ENCODE peak calls at places on chromosome 15, in seven cellular contexts. One of them, this sample, is unnamed.

GRCh38 chr15:44340410-44340809 is 51.9 kb downstream of the GOLM2 start:
- DNase-seq in CD4-positive, alpha-beta T cell: no peak
- DNase-seq in Peyer's patch: no peak
- DNase-seq in transverse colon: no peak
- DNase-seq in fibroblast of lung: peak
- DNase-seq in right lobe of liver: no peak
- DNase-seq in pancreas: no peak
- DNase-seq in this sample: no peak

GRCh38 chr15:34133511-34133910 is 31.6 kb downstream of the PGBD4 start:
- DNase-seq in pancreas: no peak
- DNase-seq in CD4-positive, alpha-beta T cell: no peak
- DNase-seq in right lobe of liver: no peak
- DNase-seq in Peyer's patch: no peak
- DNase-seq in transverse colon: no peak
- DNase-seq in fibroblast of lung: peak
- DNase-seq in this sample: no peak

GRCh38 chr15:22850055-22850454 is 11.6 kb downstream of the NIPA2 start:
- DNase-seq in CD4-positive, alpha-beta T cell: no peak
- DNase-seq in fibroblast of lung: peak
- DNase-seq in right lobe of liver: no peak
- DNase-seq in Peyer's patch: no peak
- DNase-seq in pancreas: no peak
- DNase-seq in transverse colon: no peak
- DNase-seq in this sample: no peak

GRCh38 chr15:94451461-94451860 is 220.1 kb downstream of the MCTP2 start:
- DNase-seq in fibroblast of lung: no peak
- DNase-seq in right lobe of liver: no peak
- DNase-seq in pancreas: no peak
- DNase-seq in Peyer's patch: no peak
- DNase-seq in CD4-positive, alpha-beta T cell: no peak
- DNase-seq in transverse colon: no peak
- DNase-seq in this sample: no peak

GRCh38 chr15:68601206-68602197 is 22.7 kb downstream of the CORO2B start:
- DNase-seq in CD4-positive, alpha-beta T cell: no peak
- DNase-seq in right lobe of liver: no peak
- DNase-seq in fibroblast of lung: no peak
- DNase-seq in pancreas: no peak
- DNase-seq in transverse colon: no peak
- DNase-seq in Peyer's patch: no peak
- DNase-seq in this sample: no peak

GRCh38 chr15:48800811-48801460 is 9.9 kb downstream of the CEP152 start:
- DNase-seq in fibroblast of lung: peak
- DNase-seq in pancreas: no peak
- DNase-seq in right lobe of liver: no peak
- DNase-seq in Peyer's patch: no peak
- DNase-seq in transverse colon: no peak
- DNase-seq in CD4-positive, alpha-beta T cell: no peak
- DNase-seq in this sample: no peak

GRCh38 chr15:40052604-40053003 is 13.6 kb upstream of the SRP14 start:
- DNase-seq in fibroblast of lung: no peak
- DNase-seq in Peyer's patch: peak
- DNase-seq in pancreas: peak
- DNase-seq in right lobe of liver: no peak
- DNase-seq in transverse colon: peak
- DNase-seq in CD4-positive, alpha-beta T cell: no peak
- DNase-seq in this sample: no peak

GRCh38 chr15:43881944-43882343 is 55.1 kb downstream of the WDR76 start:
- DNase-seq in CD4-positive, alpha-beta T cell: no peak
- DNase-seq in transverse colon: no peak
- DNase-seq in pancreas: no peak
- DNase-seq in right lobe of liver: no peak
- DNase-seq in fibroblast of lung: no peak
- DNase-seq in Peyer's patch: no peak
- DNase-seq in this sample: no peak

GRCh38 chr15:89115547-89115946 is 27.3 kb downstream of the ABHD2 start:
- DNase-seq in pancreas: peak
- DNase-seq in fibroblast of lung: peak
- DNase-seq in Peyer's patch: no peak
- DNase-seq in CD4-positive, alpha-beta T cell: no peak
- DNase-seq in transverse colon: peak
- DNase-seq in right lobe of liver: peak
- DNase-seq in this sample: no peak

GRCh38 chr15:78452485-78452884 is 14.5 kb downstream of the IREB2 start:
- DNase-seq in CD4-positive, alpha-beta T cell: no peak
- DNase-seq in Peyer's patch: no peak
- DNase-seq in fibroblast of lung: no peak
- DNase-seq in pancreas: no peak
- DNase-seq in right lobe of liver: no peak
- DNase-seq in transverse colon: no peak
- DNase-seq in this sample: no peak

GRCh38 chr15:37046876-37047614 is 53.3 kb downstream of the MEIS2 start:
- DNase-seq in pancreas: no peak
- DNase-seq in transverse colon: no peak
- DNase-seq in CD4-positive, alpha-beta T cell: no peak
- DNase-seq in fibroblast of lung: peak
- DNase-seq in right lobe of liver: no peak
- DNase-seq in Peyer's patch: no peak
- DNase-seq in this sample: no peak

GRCh38 chr15:62639906-62640605 is 402.5 kb upstream of the TPM1 start:
- DNase-seq in pancreas: no peak
- DNase-seq in Peyer's patch: no peak
- DNase-seq in right lobe of liver: no peak
- DNase-seq in fibroblast of lung: no peak
- DNase-seq in CD4-positive, alpha-beta T cell: no peak
- DNase-seq in transverse colon: no peak
- DNase-seq in this sample: no peak

GRCh38 chr15:89028036-89028435 is 60.2 kb upstream of the ABHD2 start:
- DNase-seq in pancreas: no peak
- DNase-seq in fibroblast of lung: no peak
- DNase-seq in right lobe of liver: no peak
- DNase-seq in CD4-positive, alpha-beta T cell: no peak
- DNase-seq in transverse colon: no peak
- DNase-seq in Peyer's patch: no peak
- DNase-seq in this sample: no peak

GRCh38 chr15:23642413-23643044 is 5.1 kb downstream of the MAGEL2 start:
- DNase-seq in CD4-positive, alpha-beta T cell: peak
- DNase-seq in right lobe of liver: peak
- DNase-seq in Peyer's patch: no peak
- DNase-seq in transverse colon: peak
- DNase-seq in fibroblast of lung: peak
- DNase-seq in pancreas: peak
- DNase-seq in this sample: peak

GRCh38 chr15:74167891-74168331 is 5.6 kb upstream of the ISLR start:
- DNase-seq in CD4-positive, alpha-beta T cell: no peak
- DNase-seq in right lobe of liver: no peak
- DNase-seq in transverse colon: no peak
- DNase-seq in pancreas: no peak
- DNase-seq in Peyer's patch: no peak
- DNase-seq in fibroblast of lung: no peak
- DNase-seq in this sample: no peak

GRCh38 chr15:39851505-39852082 is 68.5 kb downstream of the GPR176 start:
- DNase-seq in CD4-positive, alpha-beta T cell: no peak
- DNase-seq in fibroblast of lung: peak
- DNase-seq in Peyer's patch: no peak
- DNase-seq in transverse colon: no peak
- DNase-seq in pancreas: no peak
- DNase-seq in right lobe of liver: no peak
- DNase-seq in this sample: no peak

GRCh38 chr15:46312133-46312740 is 677.4 kb downstream of the SQOR start:
- DNase-seq in Peyer's patch: peak
- DNase-seq in pancreas: peak
- DNase-seq in CD4-positive, alpha-beta T cell: peak
- DNase-seq in right lobe of liver: peak
- DNase-seq in transverse colon: peak
- DNase-seq in fibroblast of lung: peak
- DNase-seq in this sample: peak

GRCh38 chr15:44813231-44813630 is 76.9 kb downstream of the TRIM69 start:
- DNase-seq in pancreas: peak
- DNase-seq in Peyer's patch: no peak
- DNase-seq in right lobe of liver: peak
- DNase-seq in CD4-positive, alpha-beta T cell: no peak
- DNase-seq in transverse colon: peak
- DNase-seq in fibroblast of lung: no peak
- DNase-seq in this sample: no peak

GRCh38 chr15:94040523-94041248 is 190.7 kb upstream of the MCTP2 start:
- DNase-seq in Peyer's patch: no peak
- DNase-seq in transverse colon: no peak
- DNase-seq in fibroblast of lung: peak
- DNase-seq in pancreas: no peak
- DNase-seq in CD4-positive, alpha-beta T cell: no peak
- DNase-seq in right lobe of liver: no peak
- DNase-seq in this sample: no peak

GRCh38 chr15:80436511-80437307 is 32.5 kb downstream of the ARNT2 start:
- DNase-seq in Peyer's patch: peak
- DNase-seq in pancreas: no peak
- DNase-seq in fibroblast of lung: peak
- DNase-seq in transverse colon: no peak
- DNase-seq in CD4-positive, alpha-beta T cell: no peak
- DNase-seq in right lobe of liver: no peak
- DNase-seq in this sample: no peak

GRCh38 chr15:80440024-80440423 is 35.8 kb downstream of the ARNT2 start:
- DNase-seq in transverse colon: no peak
- DNase-seq in right lobe of liver: no peak
- DNase-seq in Peyer's patch: no peak
- DNase-seq in pancreas: no peak
- DNase-seq in fibroblast of lung: no peak
- DNase-seq in CD4-positive, alpha-beta T cell: no peak
- DNase-seq in this sample: no peak

GRCh38 chr15:80437492-80437891 is 33.3 kb downstream of the ARNT2 start:
- DNase-seq in right lobe of liver: no peak
- DNase-seq in transverse colon: no peak
- DNase-seq in CD4-positive, alpha-beta T cell: no peak
- DNase-seq in fibroblast of lung: no peak
- DNase-seq in pancreas: no peak
- DNase-seq in Peyer's patch: no peak
- DNase-seq in this sample: no peak

GRCh38 chr15:80442728-80443403 is 38.7 kb downstream of the ARNT2 start:
- DNase-seq in pancreas: no peak
- DNase-seq in fibroblast of lung: no peak
- DNase-seq in CD4-positive, alpha-beta T cell: no peak
- DNase-seq in transverse colon: no peak
- DNase-seq in Peyer's patch: no peak
- DNase-seq in right lobe of liver: no peak
- DNase-seq in this sample: no peak

GRCh38 chr15:80439140-80439539 is 35.0 kb downstream of the ARNT2 start:
- DNase-seq in right lobe of liver: no peak
- DNase-seq in CD4-positive, alpha-beta T cell: no peak
- DNase-seq in fibroblast of lung: no peak
- DNase-seq in transverse colon: no peak
- DNase-seq in Peyer's patch: no peak
- DNase-seq in pancreas: no peak
- DNase-seq in this sample: no peak
- H3K27ac ChIP-seq in right lobe of liver: no peak
- H3K27ac ChIP-seq in CD4-positive, alpha-beta T cell: no peak
- H3K27ac ChIP-seq in fibroblast of lung: no peak
- H3K27ac ChIP-seq in transverse colon: no peak
- H3K27ac ChIP-seq in Peyer's patch: no peak
- H3K27ac ChIP-seq in pancreas: no peak
- H3K27ac ChIP-seq in this sample: no peak

GRCh38 chr15:73050561-73051297 is 1.5 kb upstream of the NEO1 start:
- DNase-seq in Peyer's patch: no peak
- DNase-seq in CD4-positive, alpha-beta T cell: no peak
- DNase-seq in pancreas: no peak
- DNase-seq in fibroblast of lung: no peak
- DNase-seq in right lobe of liver: no peak
- DNase-seq in transverse colon: no peak
- DNase-seq in this sample: no peak
- H3K27ac ChIP-seq in Peyer's patch: no peak
- H3K27ac ChIP-seq in CD4-positive, alpha-beta T cell: no peak
- H3K27ac ChIP-seq in pancreas: peak
- H3K27ac ChIP-seq in fibroblast of lung: no peak
- H3K27ac ChIP-seq in right lobe of liver: peak
- H3K27ac ChIP-seq in transverse colon: peak
- H3K27ac ChIP-seq in this sample: peak

GRCh38 chr15:75577401-75578205 is 1.5 kb downstream of the PTPN9 start:
- DNase-seq in transverse colon: no peak
- DNase-seq in fibroblast of lung: peak
- DNase-seq in right lobe of liver: no peak
- DNase-seq in Peyer's patch: no peak
- DNase-seq in pancreas: no peak
- DNase-seq in CD4-positive, alpha-beta T cell: no peak
- DNase-seq in this sample: no peak
- H3K27ac ChIP-seq in transverse colon: peak
- H3K27ac ChIP-seq in fibroblast of lung: peak
- H3K27ac ChIP-seq in right lobe of liver: peak
- H3K27ac ChIP-seq in Peyer's patch: peak
- H3K27ac ChIP-seq in pancreas: no peak
- H3K27ac ChIP-seq in CD4-positive, alpha-beta T cell: peak
- H3K27ac ChIP-seq in this sample: peak

GRCh38 chr15:28921925-28922711 is 36.3 kb downstream of the APBA2 start:
- DNase-seq in Peyer's patch: no peak
- DNase-seq in right lobe of liver: no peak
- DNase-seq in pancreas: no peak
- DNase-seq in fibroblast of lung: no peak
- DNase-seq in CD4-positive, alpha-beta T cell: no peak
- DNase-seq in transverse colon: no peak
- DNase-seq in this sample: no peak

GRCh38 chr15:28919201-28919627 is 33.4 kb downstream of the APBA2 start:
- DNase-seq in pancreas: no peak
- DNase-seq in Peyer's patch: peak
- DNase-seq in fibroblast of lung: no peak
- DNase-seq in right lobe of liver: no peak
- DNase-seq in transverse colon: no peak
- DNase-seq in CD4-positive, alpha-beta T cell: peak
- DNase-seq in this sample: no peak

GRCh38 chr15:28921336-28921735 is 35.6 kb downstream of the APBA2 start:
- DNase-seq in pancreas: no peak
- DNase-seq in Peyer's patch: no peak
- DNase-seq in CD4-positive, alpha-beta T cell: no peak
- DNase-seq in fibroblast of lung: no peak
- DNase-seq in right lobe of liver: no peak
- DNase-seq in transverse colon: no peak
- DNase-seq in this sample: no peak

GRCh38 chr15:28919679-28920655 is 34.2 kb downstream of the APBA2 start:
- DNase-seq in CD4-positive, alpha-beta T cell: peak
- DNase-seq in Peyer's patch: no peak
- DNase-seq in fibroblast of lung: no peak
- DNase-seq in pancreas: no peak
- DNase-seq in right lobe of liver: no peak
- DNase-seq in transverse colon: no peak
- DNase-seq in this sample: no peak

DNA sequence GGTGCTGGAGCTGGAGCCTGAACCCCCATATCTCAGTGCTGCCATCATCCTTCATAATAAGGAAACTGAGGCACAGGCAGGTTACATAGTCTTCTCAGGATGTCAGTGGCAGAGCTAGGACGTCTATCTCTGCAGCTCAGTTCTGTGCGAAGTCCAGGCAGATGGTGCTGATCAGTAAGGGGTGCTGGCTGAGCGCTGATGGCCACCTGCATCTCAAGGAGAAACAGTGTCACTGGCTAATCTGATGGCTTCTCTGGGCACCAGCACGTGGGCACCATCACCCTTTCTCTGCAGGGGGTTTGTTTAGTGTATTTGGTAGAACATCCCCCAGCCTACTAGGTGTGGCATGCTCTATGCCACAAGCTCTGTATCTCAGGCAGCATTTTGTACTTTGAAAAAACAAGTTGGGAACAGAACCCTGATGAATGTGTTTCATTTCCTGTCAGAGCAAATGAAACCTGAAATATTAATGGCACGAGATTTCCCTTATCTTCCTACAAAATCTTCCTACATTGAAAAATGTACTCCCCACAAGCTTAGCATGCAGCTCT is 35.1 kb downstream of the APBA2 start:
- DNase-seq in Peyer's patch: no peak
- DNase-seq in fibroblast of lung: no peak
- DNase-seq in right lobe of liver: no peak
- DNase-seq in pancreas: no peak
- DNase-seq in transverse colon: no peak
- DNase-seq in CD4-positive, alpha-beta T cell: no peak
- DNase-seq in this sample: no peak
- H3K27ac ChIP-seq in Peyer's patch: no peak
- H3K27ac ChIP-seq in fibroblast of lung: no peak
- H3K27ac ChIP-seq in right lobe of liver: no peak
- H3K27ac ChIP-seq in pancreas: no peak
- H3K27ac ChIP-seq in transverse colon: no peak
- H3K27ac ChIP-seq in CD4-positive, alpha-beta T cell: no peak
- H3K27ac ChIP-seq in this sample: no peak

This sample was measured in substantia nigra.